ENCODE peak calls at places on chromosome 1, in four cellular contexts. Q is GM10248, V is GM20000, P is B cell. W is an unnamed sample.

GRCh38 chr1:229900220-229900619 is 166.8 kb upstream of the GALNT2 start:
- DNase-seq in Q (no peak), V (no peak), P (no peak), W (no peak)

GRCh38 chr1:173410133-173410793 is 66.9 kb upstream of the PRDX6 start:
- DNase-seq in Q (no peak), V (no peak), P (no peak), W (peak; percentile 49)

GRCh38 chr1:18721776-18722175 is 91.1 kb downstream of the PAX7 start:
- DNase-seq in Q (no peak), V (no peak), P (no peak), W (no peak)

GRCh38 chr1:243916160-243916559 is 66.1 kb upstream of the AKT3 start:
- DNase-seq in Q (no peak), V (no peak), P (no peak), W (no peak)

GRCh38 chr1:112172294-112172882 is 182.9 kb upstream of the KCND3 start:
- DNase-seq in Q (no peak), V (peak; percentile 20), P (no peak), W (peak; percentile 12)

GRCh38 chr1:7478797-7479499 is 292.1 kb upstream of the VAMP3 start:
- DNase-seq in Q (peak; percentile 64), V (peak; percentile 55), P (no peak), W (peak; percentile 26)

GRCh38 chr1:111618953-111619634 is 495 bp upstream of the RAP1A start:
- DNase-seq in Q (no peak), V (no peak), P (no peak), W (no peak)

GRCh38 chr1:172837816-172838680 is 179.1 kb downstream of the FASLG start:
- DNase-seq in Q (no peak), V (no peak), P (no peak), W (peak; percentile 41)

GRCh38 chr1:116881879-116882520 is 27.7 kb upstream of the PTGFRN start:
- DNase-seq in Q (peak; percentile 44), V (peak; percentile 49), P (no peak), W (peak; percentile 66)
- TF ChIP-seq CTCF in Q (peak; percentile 49), V (peak; percentile 36), P (no peak), W (peak; percentile 39)

DNA sequence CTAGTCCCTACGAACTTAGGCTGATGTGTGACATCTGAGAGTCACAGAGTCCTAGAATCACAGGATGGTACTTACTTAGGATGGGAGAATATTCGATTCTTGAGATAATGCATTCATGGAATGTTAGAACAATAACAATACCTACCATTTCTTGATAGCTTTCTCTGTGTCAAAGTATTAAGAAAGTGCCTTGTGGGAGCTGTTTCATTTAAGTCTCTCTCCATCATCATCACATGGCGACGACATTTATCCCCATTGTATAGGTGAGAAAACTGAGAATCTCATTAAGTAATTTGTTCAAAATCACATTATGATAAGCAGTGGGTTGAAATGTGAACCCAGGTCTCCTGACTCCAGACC is 270.7 kb downstream of the TRABD2B start:
- DNase-seq in Q (no peak), V (no peak), P (no peak), W (no peak)
- TF ChIP-seq CTCF in Q (no peak), V (no peak), P (peak; percentile 58), W (no peak)

DNA sequence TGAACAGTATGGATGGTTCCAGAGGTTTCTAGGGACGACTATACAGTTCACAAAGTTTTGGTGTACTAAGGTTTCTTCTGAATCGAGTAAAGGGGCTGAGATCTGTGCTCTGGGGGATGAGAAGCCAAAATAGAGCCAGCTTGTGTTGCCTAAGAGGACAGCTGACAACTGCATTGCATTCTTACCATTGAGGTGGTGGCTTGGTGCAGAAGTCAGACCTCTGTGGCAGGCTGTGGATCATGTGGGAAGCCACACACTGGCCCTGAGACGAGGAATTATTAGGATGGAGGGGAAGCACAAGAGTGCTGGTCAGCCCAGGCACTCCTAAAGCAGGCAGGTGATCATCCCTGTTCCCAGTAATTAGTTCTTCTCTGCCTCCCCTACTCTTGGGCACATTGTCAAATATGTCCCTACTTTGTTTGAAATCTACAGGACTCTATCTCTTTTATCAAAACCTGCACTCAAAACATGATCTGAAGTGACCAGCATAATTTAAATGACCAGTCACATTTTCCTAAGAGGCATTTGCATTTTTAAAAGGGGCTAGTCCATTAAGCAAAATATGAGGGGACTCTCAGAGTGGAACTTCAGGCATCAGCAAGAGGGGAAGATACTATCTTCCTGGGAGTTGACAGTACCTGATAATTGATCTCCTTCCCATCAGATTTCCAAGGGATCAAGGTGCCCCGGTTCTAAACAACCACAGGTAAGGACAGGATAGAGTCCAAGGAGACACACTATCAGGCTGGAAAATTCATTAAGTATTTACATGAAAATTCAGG is at the start of gene FCRLB:
- DNase-seq in Q (no peak), V (no peak), P (no peak), W (no peak)
- TF ChIP-seq CTCF in Q (no peak), V (no peak), P (no peak), W (no peak)

GRCh38 chr1:237448042-237448441 is 406.1 kb downstream of the RYR2 start:
- DNase-seq in Q (no peak), V (no peak), P (no peak), W (no peak)
- TF ChIP-seq CTCF in Q (no peak), V (no peak), P (no peak), W (no peak)

DNA sequence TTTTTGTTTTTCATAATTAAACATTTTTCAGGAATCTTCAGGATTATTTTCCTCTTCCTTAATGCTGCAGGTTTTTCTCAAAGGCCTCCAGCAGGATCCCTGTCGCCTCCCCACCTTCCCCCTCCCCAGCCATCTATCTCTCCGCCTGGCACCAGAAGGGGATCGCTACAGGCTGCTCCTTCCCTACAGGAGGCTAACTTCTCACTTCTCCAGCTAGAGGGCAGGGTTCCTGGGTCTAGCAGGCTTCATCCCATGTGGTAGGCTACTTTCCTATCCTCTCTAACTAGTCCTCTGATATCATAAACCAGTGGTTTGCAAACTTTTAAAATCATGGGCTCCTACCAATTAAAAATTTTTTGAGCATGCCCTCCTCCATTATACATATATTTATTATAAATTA is 104.1 kb downstream of the KCNN3 start:
- DNase-seq in Q (no peak), V (no peak), P (no peak), W (no peak)
- TF ChIP-seq CTCF in Q (no peak), V (no peak), P (no peak), W (peak; percentile 34)

GRCh38 chr1:31765041-31765467 is 914 bp upstream of the ADGRB2 start:
- DNase-seq in Q (no peak), V (peak; percentile 52), P (no peak), W (peak; percentile 64)
- TF ChIP-seq CTCF in Q (peak; percentile 27), V (no peak), P (no peak), W (no peak)

DNA sequence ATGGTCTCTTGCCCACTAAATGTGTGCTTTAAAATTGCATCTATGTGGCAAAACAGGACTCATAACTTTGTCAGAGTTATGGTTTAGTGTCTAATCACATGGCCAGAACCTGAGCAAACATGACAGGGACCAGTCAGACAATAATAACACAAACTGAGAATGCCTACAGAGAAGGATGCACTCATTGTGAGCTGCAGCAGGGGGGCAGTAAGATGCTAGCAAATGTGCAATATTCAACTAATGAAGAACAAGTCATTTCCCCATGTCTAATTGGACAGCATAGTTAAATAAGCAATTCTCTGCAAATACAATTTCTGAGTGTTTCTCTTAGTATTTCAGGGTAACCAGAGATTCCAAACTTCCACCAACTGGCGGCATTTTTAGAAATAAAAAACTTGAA is 30.8 kb downstream of the SPAG17 start:
- DNase-seq in Q (no peak), V (peak; percentile 33), P (no peak), W (no peak)
- TF ChIP-seq CTCF in Q (peak; percentile 60), V (peak; percentile 40), P (no peak), W (no peak)

DNA sequence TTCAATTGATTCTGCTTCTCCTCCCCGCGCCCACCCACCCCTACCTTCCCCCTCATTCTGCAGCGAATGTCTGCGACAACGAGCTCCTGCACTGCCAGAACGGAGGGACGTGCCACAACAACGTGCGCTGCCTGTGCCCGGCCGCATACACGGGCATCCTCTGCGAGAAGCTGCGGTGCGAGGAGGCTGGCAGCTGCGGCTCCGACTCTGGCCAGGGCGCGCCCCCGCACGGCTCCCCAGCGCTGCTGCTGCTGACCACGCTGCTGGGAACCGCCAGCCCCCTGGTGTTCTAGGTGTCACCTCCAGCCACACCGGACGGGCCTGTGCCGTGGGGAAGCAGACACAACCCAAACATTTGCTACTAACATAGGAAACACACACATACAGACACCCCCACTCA is 339.7 kb downstream of the NTNG1 start:
- DNase-seq in Q (peak; percentile 38), V (peak; percentile 36), P (peak; percentile 54), W (peak; percentile 4)
- TF ChIP-seq CTCF in Q (peak; percentile 33), V (peak; percentile 29), P (peak; percentile 28), W (no peak)

DNA sequence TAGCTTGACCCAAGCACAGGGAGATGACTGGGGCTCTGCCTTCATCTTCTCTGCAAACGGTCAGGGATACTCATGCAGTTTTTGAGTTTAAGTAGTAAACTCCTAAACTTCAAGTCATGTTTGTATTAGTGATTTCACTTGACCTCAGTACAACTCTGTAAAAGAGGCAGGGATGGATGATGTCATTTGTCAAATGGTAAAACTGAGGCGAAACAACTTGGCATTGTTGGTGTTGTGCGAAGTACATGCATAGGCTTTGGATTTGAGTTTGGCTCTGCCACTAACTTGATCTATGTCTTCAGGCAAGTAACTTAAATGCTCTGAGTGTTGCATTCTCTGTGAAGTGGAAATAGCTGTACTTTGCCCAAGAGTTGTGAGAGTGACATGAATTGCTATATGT is 42.7 kb downstream of the WNT4 start:
- DNase-seq in Q (no peak), V (no peak), P (no peak), W (no peak)
- TF ChIP-seq CTCF in Q (no peak), V (no peak), P (no peak), W (no peak)

W was measured in activated CD8-positive, alpha-beta T cell treated with anti-CD3 and anti-CD28 coated beads for 36 hours.